ENCODE peak calls at places on chromosomes 4 and X, in five cellular contexts. I is caudate nucleus; O is NCI-H1092; V is activated CD4-positive, alpha-beta T cell treated with anti-CD3 and anti-CD28 coated beads, Interleukin-2, amount 50 U/mL, for 24 hours; H is adipocyte. F is an unnamed sample.

GRCh38 chr4:25702848-25703247 is 47.2 kb downstream of the SLC34A2 start:
- DNase-seq in I (no peak), O (peak; percentile 78), V (no peak), H (peak; percentile 38), F (peak; percentile 48)

GRCh38 chrX:39652336-39652735 is 445.4 kb downstream of the BCOR start:
- DNase-seq in I (no peak), O (peak; percentile 6), V (no peak), H (peak; percentile 31), F (no peak)

GRCh38 chr4:170138580-170139194 is 48.9 kb upstream of the AADAT start:
- DNase-seq in I (peak; percentile 32), O (peak; percentile 50), V (peak; percentile 26), H (peak; percentile 90), F (peak; percentile 53)

GRCh38 chr4:8303485-8304281 is 34.1 kb downstream of the HTRA3 start:
- DNase-seq in I (no peak), O (no peak), V (no peak), H (peak; percentile 91), F (no peak)

GRCh38 chrX:20063153-20063552 is 53.6 kb downstream of the MAP7D2 start:
- DNase-seq in I (no peak), O (no peak), V (no peak), H (no peak), F (no peak)

GRCh38 chr4:14225683-14226207 is 598.2 kb upstream of the BOD1L1 start:
- DNase-seq in I (no peak), O (peak; percentile 93), V (no peak), H (no peak), F (no peak)

GRCh38 chr4:140595065-140595464 is 26.3 kb upstream of the UCP1 start:
- DNase-seq in I (no peak), O (no peak), V (no peak), H (peak; percentile 34), F (no peak)

GRCh38 chrX:6049132-6049531 is 179.5 kb downstream of the NLGN4X start:
- DNase-seq in I (no peak), O (no peak), V (no peak), H (no peak), F (no peak)

GRCh38 chrX:132219343-132219768 is at the start of gene RAP2C:
- DNase-seq in I (peak; percentile 30), O (peak; percentile 54), V (peak; percentile 24), H (peak; percentile 84), F (peak; percentile 9)

GRCh38 chr4:114729339-114729738 is 130.7 kb downstream of the UGT8 start:
- DNase-seq in I (no peak), O (peak; percentile 35), V (no peak), H (no peak), F (no peak)

GRCh38 chrX:66200855-66201795 is 37.1 kb downstream of the HEPH start:
- DNase-seq in I (no peak), O (no peak), V (no peak), H (peak; percentile 62), F (no peak)

GRCh38 chrX:48487362-48487785 is 11.4 kb downstream of the FTSJ1 start:
- DNase-seq in I (no peak), O (no peak), V (no peak), H (peak; percentile 90), F (no peak)

GRCh38 chrX:39157006-39157405 is 355.7 kb downstream of the MID1IP1 start:
- DNase-seq in I (no peak), O (no peak), V (no peak), H (no peak), F (no peak)

GRCh38 chrX:136207546-136207945 is 43.7 kb downstream of the MAP7D3 start:
- DNase-seq in I (no peak), O (no peak), V (no peak), H (no peak), F (no peak)

GRCh38 chr4:4425696-4426095 is 38.8 kb downstream of the NSG1 start:
- DNase-seq in I (no peak), O (no peak), V (no peak), H (no peak), F (no peak)

GRCh38 chr4:632391-632790 is 7.0 kb downstream of the PDE6B start:
- DNase-seq in I (no peak), O (no peak), V (no peak), H (no peak), F (no peak)

GRCh38 chrX:57138674-57139073 is 1.5 kb upstream of the SPIN2A start:
- DNase-seq in I (no peak), O (no peak), V (no peak), H (no peak), F (no peak)

GRCh38 chrX:42127563-42127962 is 204.2 kb upstream of the CASK start:
- DNase-seq in I (no peak), O (no peak), V (no peak), H (no peak), F (no peak)

F was measured in occipital lobe.